ENCODE peak calls at places on chromosomes 4 and X, in ten cellular contexts. X is heart left ventricle; Y is NCI-H748 treated with DMSO at 0.1 percent for 48 hours; R is fibroblast of gingiva; T is lower lobe of right lung; K is mesendoderm; E is activated T-helper 1 cell treated with anti-CD3 and anti-CD28 coated beads, Interleukin-2, amount 50 U/mL, for 16 hours; V is occipital lobe; I is left ventricle myocardium inferior; L is left colon. O is an unnamed sample.

GRCh38 chr4:56821394-56822263 is at the start of gene SPINK2:
- DNase-seq in X (no peak), Y (peak; percentile 44), R (no peak), T (peak; percentile 54), K (peak; percentile 88), E (peak; percentile 47), V (no peak), I (peak; percentile 26), L (peak; percentile 32), O (peak; percentile 49)

GRCh38 chr4:116688536-116688935 is 396.8 kb downstream of the TRAM1L1 start:
- DNase-seq in X (no peak), Y (no peak), R (no peak), T (no peak), K (no peak), E (no peak), V (no peak), I (no peak), L (no peak), O (no peak)

GRCh38 chrX:73944582-73944947 is 359.4 kb upstream of the ZCCHC13 start:
- DNase-seq in X (no peak), Y (peak; percentile 9), R (no peak), T (no peak), K (peak; percentile 23), E (no peak), V (no peak), I (no peak), L (no peak), O (no peak)

GRCh38 chrX:133005038-133005437 is 46.6 kb upstream of the HS6ST2 start:
- DNase-seq in X (no peak), Y (no peak), R (no peak), T (no peak), K (peak; percentile 4), E (no peak), V (no peak), I (no peak), L (no peak), O (no peak)

GRCh38 chr4:121814756-121815155 is 8.9 kb downstream of the CCNA2 start:
- DNase-seq in X (no peak), Y (no peak), R (no peak), T (no peak), K (no peak), E (no peak), V (no peak), I (no peak), L (no peak), O (no peak)

GRCh38 chr4:141047228-141047884 is 85.9 kb downstream of the RNF150 start:
- DNase-seq in X (peak; percentile 33), Y (no peak), R (peak; percentile 64), T (no peak), K (no peak), E (no peak), V (no peak), I (no peak), L (no peak), O (no peak)

GRCh38 chrX:118614150-118614549 is 113.3 kb upstream of the IL13RA1 start:
- DNase-seq in X (no peak), Y (no peak), R (no peak), T (no peak), K (no peak), E (no peak), V (no peak), I (no peak), L (no peak), O (no peak)

GRCh38 chrX:69093960-69094935 is 71.0 kb downstream of the PJA1 start:
- DNase-seq in X (no peak), Y (peak; percentile 21), R (peak; percentile 36), T (no peak), K (peak; percentile 82), E (no peak), V (no peak), I (no peak), L (no peak), O (peak; percentile 59)

GRCh38 chr4:82721819-82722423 is 76.7 kb downstream of the SCD5 start:
- DNase-seq in X (peak; percentile 35), Y (no peak), R (no peak), T (no peak), K (no peak), E (no peak), V (peak; percentile 21), I (peak; percentile 39), L (no peak), O (no peak)

GRCh38 chrX:87236836-87237235 is 280.8 kb upstream of the KLHL4 start:
- DNase-seq in X (no peak), Y (no peak), R (no peak), T (no peak), K (no peak), E (no peak), V (peak; percentile 1), I (no peak), L (no peak), O (no peak)

O was measured in NT2/D1.